ENCODE peak calls at places on chromosome 14, in six cellular contexts. One of them, this sample, is unnamed.

GRCh38 chr14:99627510-99628381 is 17.2 kb upstream of the HHIPL1 start:
- DNase-seq in stimulated activated CD8-positive, alpha-beta memory T cell treated with anti-CD3 and anti-CD28 coated beads, Interleukin-2, amount 100 ng/mL, for 1 hour: no peak
- DNase-seq in spleen: no peak
- DNase-seq in NCI-H2081: no peak
- DNase-seq in ecto neural progenitor cell: no peak
- DNase-seq in A172: no peak
- DNase-seq in this sample: no peak

GRCh38 chr14:59116984-59117415 is 71.5 kb upstream of the DAAM1 start:
- DNase-seq in NCI-H2081: no peak
- DNase-seq in ecto neural progenitor cell: no peak
- DNase-seq in stimulated activated CD8-positive, alpha-beta memory T cell treated with anti-CD3 and anti-CD28 coated beads, Interleukin-2, amount 100 ng/mL, for 1 hour: no peak
- DNase-seq in A172: peak; percentile 86
- DNase-seq in spleen: no peak
- DNase-seq in this sample: no peak

GRCh38 chr14:22510527-22511110 is 78.4 kb downstream of the DAD1 start:
- DNase-seq in spleen: no peak
- DNase-seq in stimulated activated CD8-positive, alpha-beta memory T cell treated with anti-CD3 and anti-CD28 coated beads, Interleukin-2, amount 100 ng/mL, for 1 hour: no peak
- DNase-seq in ecto neural progenitor cell: no peak
- DNase-seq in A172: no peak
- DNase-seq in NCI-H2081: no peak
- DNase-seq in this sample: no peak

GRCh38 chr14:35814371-35815005 is 5.4 kb upstream of the RALGAPA1 start:
- DNase-seq in stimulated activated CD8-positive, alpha-beta memory T cell treated with anti-CD3 and anti-CD28 coated beads, Interleukin-2, amount 100 ng/mL, for 1 hour: peak; percentile 57
- DNase-seq in spleen: no peak
- DNase-seq in A172: peak; percentile 34
- DNase-seq in ecto neural progenitor cell: peak; percentile 69
- DNase-seq in NCI-H2081: peak; percentile 67
- DNase-seq in this sample: peak; percentile 64

GRCh38 chr14:71300474-71301359 is 393.5 kb downstream of the PCNX1 start:
- DNase-seq in stimulated activated CD8-positive, alpha-beta memory T cell treated with anti-CD3 and anti-CD28 coated beads, Interleukin-2, amount 100 ng/mL, for 1 hour: no peak
- DNase-seq in A172: no peak
- DNase-seq in NCI-H2081: no peak
- DNase-seq in spleen: no peak
- DNase-seq in ecto neural progenitor cell: no peak
- DNase-seq in this sample: no peak

GRCh38 chr14:105487449-105487985 is 831 bp downstream of the CRIP1 start:
- DNase-seq in ecto neural progenitor cell: peak; percentile 84
- DNase-seq in stimulated activated CD8-positive, alpha-beta memory T cell treated with anti-CD3 and anti-CD28 coated beads, Interleukin-2, amount 100 ng/mL, for 1 hour: peak; percentile 44
- DNase-seq in A172: no peak
- DNase-seq in NCI-H2081: no peak
- DNase-seq in spleen: peak; percentile 95
- DNase-seq in this sample: no peak

GRCh38 chr14:32940066-32940651 is 1.5 kb downstream of the NPAS3 start:
- DNase-seq in spleen: no peak
- DNase-seq in A172: peak; percentile 67
- DNase-seq in ecto neural progenitor cell: no peak
- DNase-seq in stimulated activated CD8-positive, alpha-beta memory T cell treated with anti-CD3 and anti-CD28 coated beads, Interleukin-2, amount 100 ng/mL, for 1 hour: no peak
- DNase-seq in NCI-H2081: peak; percentile 37
- DNase-seq in this sample: no peak

GRCh38 chr14:52267501-52268190 is at the start of gene PTGDR:
- DNase-seq in NCI-H2081: no peak
- DNase-seq in ecto neural progenitor cell: peak; percentile 69
- DNase-seq in spleen: peak; percentile 89
- DNase-seq in A172: no peak
- DNase-seq in stimulated activated CD8-positive, alpha-beta memory T cell treated with anti-CD3 and anti-CD28 coated beads, Interleukin-2, amount 100 ng/mL, for 1 hour: peak; percentile 35
- DNase-seq in this sample: no peak

GRCh38 chr14:49970474-49971147 is 77.7 kb downstream of the ARF6 start:
- DNase-seq in stimulated activated CD8-positive, alpha-beta memory T cell treated with anti-CD3 and anti-CD28 coated beads, Interleukin-2, amount 100 ng/mL, for 1 hour: no peak
- DNase-seq in spleen: no peak
- DNase-seq in NCI-H2081: no peak
- DNase-seq in ecto neural progenitor cell: no peak
- DNase-seq in A172: no peak
- DNase-seq in this sample: no peak

GRCh38 chr14:101072531-101072930 is 169.0 kb upstream of the RTL1 start:
- DNase-seq in NCI-H2081: no peak
- DNase-seq in A172: no peak
- DNase-seq in ecto neural progenitor cell: peak; percentile 49
- DNase-seq in spleen: peak; percentile 69
- DNase-seq in stimulated activated CD8-positive, alpha-beta memory T cell treated with anti-CD3 and anti-CD28 coated beads, Interleukin-2, amount 100 ng/mL, for 1 hour: no peak
- DNase-seq in this sample: no peak

GRCh38 chr14:93906341-93907329 is 20.5 kb upstream of the FAM181A start:
- DNase-seq in ecto neural progenitor cell: peak; percentile 73
- DNase-seq in stimulated activated CD8-positive, alpha-beta memory T cell treated with anti-CD3 and anti-CD28 coated beads, Interleukin-2, amount 100 ng/mL, for 1 hour: peak; percentile 10
- DNase-seq in spleen: peak; percentile 76
- DNase-seq in A172: peak; percentile 42
- DNase-seq in NCI-H2081: peak; percentile 81
- DNase-seq in this sample: peak; percentile 58

GRCh38 chr14:105474478-105475268 is at the start of gene CRIP2:
- DNase-seq in stimulated activated CD8-positive, alpha-beta memory T cell treated with anti-CD3 and anti-CD28 coated beads, Interleukin-2, amount 100 ng/mL, for 1 hour: no peak
- DNase-seq in spleen: no peak
- DNase-seq in ecto neural progenitor cell: peak; percentile 75
- DNase-seq in NCI-H2081: peak; percentile 71
- DNase-seq in A172: no peak
- DNase-seq in this sample: peak; percentile 62

GRCh38 chr14:104135121-104135903 is 3.1 kb upstream of the KIF26A start:
- DNase-seq in ecto neural progenitor cell: peak; percentile 83
- DNase-seq in stimulated activated CD8-positive, alpha-beta memory T cell treated with anti-CD3 and anti-CD28 coated beads, Interleukin-2, amount 100 ng/mL, for 1 hour: no peak
- DNase-seq in NCI-H2081: no peak
- DNase-seq in spleen: peak; percentile 72
- DNase-seq in A172: no peak
- DNase-seq in this sample: peak; percentile 17

GRCh38 chr14:95460647-95461478 is 55.6 kb downstream of the SYNE3 start:
- DNase-seq in stimulated activated CD8-positive, alpha-beta memory T cell treated with anti-CD3 and anti-CD28 coated beads, Interleukin-2, amount 100 ng/mL, for 1 hour: no peak
- DNase-seq in ecto neural progenitor cell: no peak
- DNase-seq in spleen: no peak
- DNase-seq in NCI-H2081: peak; percentile 95
- DNase-seq in A172: peak; percentile 96
- DNase-seq in this sample: peak; percentile 76

GRCh38 chr14:71773900-71774481 is 158.2 kb upstream of the RGS6 start:
- DNase-seq in ecto neural progenitor cell: no peak
- DNase-seq in stimulated activated CD8-positive, alpha-beta memory T cell treated with anti-CD3 and anti-CD28 coated beads, Interleukin-2, amount 100 ng/mL, for 1 hour: no peak
- DNase-seq in spleen: no peak
- DNase-seq in A172: no peak
- DNase-seq in NCI-H2081: no peak
- DNase-seq in this sample: no peak

GRCh38 chr14:60965402-60965801 is 15.5 kb downstream of the TRMT5 start:
- DNase-seq in A172: no peak
- DNase-seq in spleen: no peak
- DNase-seq in ecto neural progenitor cell: no peak
- DNase-seq in NCI-H2081: no peak
- DNase-seq in stimulated activated CD8-positive, alpha-beta memory T cell treated with anti-CD3 and anti-CD28 coated beads, Interleukin-2, amount 100 ng/mL, for 1 hour: no peak
- DNase-seq in this sample: no peak

GRCh38 chr14:60651936-60652673 is 2.8 kb upstream of the SIX1 start:
- DNase-seq in A172: no peak
- DNase-seq in spleen: no peak
- DNase-seq in stimulated activated CD8-positive, alpha-beta memory T cell treated with anti-CD3 and anti-CD28 coated beads, Interleukin-2, amount 100 ng/mL, for 1 hour: no peak
- DNase-seq in NCI-H2081: no peak
- DNase-seq in ecto neural progenitor cell: peak; percentile 59
- DNase-seq in this sample: no peak

GRCh38 chr14:101360045-101360931 is 201.0 kb upstream of the DIO3 start:
- DNase-seq in stimulated activated CD8-positive, alpha-beta memory T cell treated with anti-CD3 and anti-CD28 coated beads, Interleukin-2, amount 100 ng/mL, for 1 hour: no peak
- DNase-seq in spleen: peak; percentile 76
- DNase-seq in ecto neural progenitor cell: no peak
- DNase-seq in NCI-H2081: no peak
- DNase-seq in A172: no peak
- DNase-seq in this sample: no peak